ENCODE peak calls at places on chromosomes 13 and 19, in five cellular contexts. One of them, this sample, is unnamed. For H3K4me1, the result is how much of the 10 kb centered on the place peaks cover.

GRCh38 chr19:42290523-42291436 is 11.2 kb upstream of the PRR19 start:
- DNase-seq in tibial artery: no peak
- DNase-seq in cardiac muscle cell: no peak
- DNase-seq in sigmoid colon: no peak
- DNase-seq in adrenal gland: no peak
- DNase-seq in this sample: no peak

GRCh38 chr13:24644051-24644450 is 36.2 kb upstream of the ATP12A start:
- DNase-seq in tibial artery: no peak
- DNase-seq in sigmoid colon: no peak
- DNase-seq in adrenal gland: peak
- DNase-seq in cardiac muscle cell: peak
- DNase-seq in this sample: no peak

GRCh38 chr13:75993823-75994222 is 357.7 kb downstream of the LMO7 start:
- DNase-seq in adrenal gland: no peak
- DNase-seq in tibial artery: no peak
- DNase-seq in cardiac muscle cell: no peak
- DNase-seq in sigmoid colon: no peak
- DNase-seq in this sample: no peak

GRCh38 chr13:99288069-99288468 is 19.1 kb downstream of the GPR183 start:
- DNase-seq in tibial artery: no peak
- DNase-seq in cardiac muscle cell: no peak
- DNase-seq in adrenal gland: no peak
- DNase-seq in sigmoid colon: no peak
- DNase-seq in this sample: no peak

GRCh38 chr13:75715598-75716523 is 79.7 kb downstream of the LMO7 start:
- DNase-seq in adrenal gland: no peak
- DNase-seq in cardiac muscle cell: peak
- DNase-seq in tibial artery: no peak
- DNase-seq in sigmoid colon: no peak
- DNase-seq in this sample: no peak

GRCh38 chr19:11018179-11018578 is 57.3 kb downstream of the SMARCA4 start:
- DNase-seq in cardiac muscle cell: no peak
- DNase-seq in sigmoid colon: no peak
- DNase-seq in tibial artery: no peak
- DNase-seq in adrenal gland: no peak
- DNase-seq in this sample: no peak

GRCh38 chr19:37933965-37934364 is 27.0 kb downstream of the SIPA1L3 start:
- DNase-seq in adrenal gland: no peak
- DNase-seq in tibial artery: no peak
- DNase-seq in cardiac muscle cell: peak
- DNase-seq in sigmoid colon: no peak
- DNase-seq in this sample: peak

GRCh38 chr13:65679240-65679639 is 1550.9 kb downstream of the PCDH9 start:
- DNase-seq in cardiac muscle cell: peak
- DNase-seq in tibial artery: no peak
- DNase-seq in sigmoid colon: no peak
- DNase-seq in adrenal gland: no peak
- DNase-seq in this sample: no peak

GRCh38 chr13:112887151-112887550 is 81.9 kb upstream of the MCF2L start:
- DNase-seq in sigmoid colon: no peak
- DNase-seq in adrenal gland: no peak
- DNase-seq in tibial artery: no peak
- DNase-seq in cardiac muscle cell: no peak
- DNase-seq in this sample: no peak

GRCh38 chr13:63700366-63700765 is 2284.7 kb upstream of the PCDH20 start:
- DNase-seq in sigmoid colon: no peak
- DNase-seq in adrenal gland: no peak
- DNase-seq in tibial artery: no peak
- DNase-seq in cardiac muscle cell: no peak
- DNase-seq in this sample: no peak

GRCh38 chr13:40664100-40665060 is 2.1 kb downstream of the FOXO1 start:
- DNase-seq in adrenal gland: peak
- DNase-seq in sigmoid colon: peak
- DNase-seq in cardiac muscle cell: peak
- DNase-seq in tibial artery: peak
- DNase-seq in this sample: peak

GRCh38 chr13:97141564-97142005 is 80.5 kb upstream of the MBNL2 start:
- DNase-seq in adrenal gland: peak
- DNase-seq in cardiac muscle cell: peak
- DNase-seq in tibial artery: peak
- DNase-seq in sigmoid colon: peak
- DNase-seq in this sample: no peak

GRCh38 chr13:51645154-51645650 is 60.9 kb downstream of the WDFY2 start:
- DNase-seq in adrenal gland: no peak
- DNase-seq in tibial artery: no peak
- DNase-seq in sigmoid colon: no peak
- DNase-seq in cardiac muscle cell: peak
- DNase-seq in this sample: no peak

GRCh38 chr13:54175470-54175869 is 1146.9 kb downstream of the OLFM4 start:
- DNase-seq in adrenal gland: no peak
- DNase-seq in sigmoid colon: no peak
- DNase-seq in tibial artery: no peak
- DNase-seq in cardiac muscle cell: no peak
- DNase-seq in this sample: no peak

GRCh38 chr13:30441304-30441703 is 19.0 kb downstream of the UBE2L5 start:
- DNase-seq in sigmoid colon: no peak
- DNase-seq in cardiac muscle cell: no peak
- DNase-seq in adrenal gland: no peak
- DNase-seq in tibial artery: no peak
- DNase-seq in this sample: no peak

GRCh38 chr13:113765241-113765910 is 6.3 kb downstream of the TMEM255B start:
- DNase-seq in sigmoid colon: peak
- DNase-seq in adrenal gland: no peak
- DNase-seq in tibial artery: no peak
- DNase-seq in cardiac muscle cell: no peak
- DNase-seq in this sample: no peak

GRCh38 chr19:12272980-12273901 is 21.4 kb downstream of the ZNF44 start:
- DNase-seq in adrenal gland: no peak
- DNase-seq in cardiac muscle cell: no peak
- DNase-seq in sigmoid colon: no peak
- DNase-seq in tibial artery: no peak
- DNase-seq in this sample: no peak

GRCh38 chr19:35077411-35078223 is 36.1 kb downstream of the HPN start:
- DNase-seq in cardiac muscle cell: no peak
- DNase-seq in sigmoid colon: no peak
- DNase-seq in adrenal gland: no peak
- DNase-seq in tibial artery: no peak
- DNase-seq in this sample: no peak

GRCh38 chr13:44141725-44142539 is 231.7 kb upstream of the SERP2 start:
- DNase-seq in adrenal gland: peak
- DNase-seq in sigmoid colon: peak
- DNase-seq in cardiac muscle cell: peak
- DNase-seq in tibial artery: peak
- DNase-seq in this sample: peak

GRCh38 chr13:31204592-31204991 is 4.8 kb downstream of the B3GLCT start:
- DNase-seq in sigmoid colon: no peak
- DNase-seq in adrenal gland: no peak
- DNase-seq in tibial artery: no peak
- DNase-seq in cardiac muscle cell: peak
- DNase-seq in this sample: no peak

GRCh38 chr13:98273824-98274786 is 97.0 kb upstream of the RNF113B start:
- DNase-seq in cardiac muscle cell: no peak
- DNase-seq in adrenal gland: no peak
- DNase-seq in tibial artery: no peak
- DNase-seq in sigmoid colon: no peak
- DNase-seq in this sample: no peak

GRCh38 chr19:7679017-7679720 is 1.5 kb upstream of the TRAPPC5 start:
- DNase-seq in sigmoid colon: no peak
- DNase-seq in adrenal gland: no peak
- DNase-seq in cardiac muscle cell: no peak
- DNase-seq in tibial artery: no peak
- DNase-seq in this sample: no peak

GRCh38 chr13:95603887-95604533 is 40.5 kb downstream of the DZIP1 start:
- DNase-seq in tibial artery: no peak
- DNase-seq in adrenal gland: peak
- DNase-seq in sigmoid colon: no peak
- DNase-seq in cardiac muscle cell: peak
- DNase-seq in this sample: no peak

GRCh38 chr13:58884810-58885209 is 1253.3 kb downstream of the PCDH17 start:
- DNase-seq in cardiac muscle cell: no peak
- DNase-seq in tibial artery: no peak
- DNase-seq in sigmoid colon: no peak
- DNase-seq in adrenal gland: no peak
- DNase-seq in this sample: no peak

GRCh38 chr19:43755256-43755801 is 567 bp upstream of the SMG9 start:
- DNase-seq in sigmoid colon: peak
- DNase-seq in tibial artery: peak
- DNase-seq in cardiac muscle cell: peak
- DNase-seq in adrenal gland: peak
- DNase-seq in this sample: peak

GRCh38 chr19:46718157-46718933 is 1.4 kb upstream of the PRKD2 start:
- DNase-seq in tibial artery: no peak
- DNase-seq in cardiac muscle cell: peak
- DNase-seq in sigmoid colon: no peak
- DNase-seq in adrenal gland: no peak
- DNase-seq in this sample: no peak

GRCh38 chr19:56838930-56839664 is 1.4 kb downstream of the PEG3 start:
- DNase-seq in tibial artery: peak
- DNase-seq in cardiac muscle cell: peak
- DNase-seq in sigmoid colon: peak
- DNase-seq in adrenal gland: peak
- DNase-seq in this sample: peak

GRCh38 chr13:32381539-32381938 is 46.4 kb downstream of the N4BP2L1 start:
- DNase-seq in tibial artery: no peak
- DNase-seq in adrenal gland: peak
- DNase-seq in cardiac muscle cell: peak
- DNase-seq in sigmoid colon: no peak
- DNase-seq in this sample: no peak

GRCh38 chr13:39025433-39025839 is 12.5 kb downstream of the PROSER1 start:
- DNase-seq in tibial artery: no peak
- DNase-seq in sigmoid colon: no peak
- DNase-seq in cardiac muscle cell: no peak
- DNase-seq in adrenal gland: no peak
- DNase-seq in this sample: no peak

GRCh38 chr13:80235559-80236296 is 105.2 kb downstream of the SPRY2 start:
- DNase-seq in cardiac muscle cell: peak
- DNase-seq in adrenal gland: no peak
- DNase-seq in tibial artery: no peak
- DNase-seq in sigmoid colon: no peak
- DNase-seq in this sample: no peak

GRCh38 chr13:112150352-112150751 is 83.4 kb downstream of the SOX1 start:
- DNase-seq in adrenal gland: no peak
- DNase-seq in cardiac muscle cell: no peak
- DNase-seq in sigmoid colon: no peak
- DNase-seq in tibial artery: no peak
- DNase-seq in this sample: no peak

GRCh38 chr13:100128373-100128772 is 39.5 kb downstream of the PCCA start:
- DNase-seq in tibial artery: no peak
- DNase-seq in adrenal gland: peak
- DNase-seq in sigmoid colon: no peak
- DNase-seq in cardiac muscle cell: no peak
- DNase-seq in this sample: no peak

GRCh38 chr19:49684983-49685553 is 4.3 kb upstream of the ADM5 start:
- DNase-seq in adrenal gland: no peak
- DNase-seq in sigmoid colon: no peak
- DNase-seq in cardiac muscle cell: no peak
- DNase-seq in tibial artery: no peak
- DNase-seq in this sample: no peak

GRCh38 chr13:73138967-73139491 is 80.2 kb downstream of the KLF5 start:
- DNase-seq in adrenal gland: no peak
- DNase-seq in sigmoid colon: no peak
- DNase-seq in tibial artery: no peak
- DNase-seq in cardiac muscle cell: no peak
- DNase-seq in this sample: no peak

DNA sequence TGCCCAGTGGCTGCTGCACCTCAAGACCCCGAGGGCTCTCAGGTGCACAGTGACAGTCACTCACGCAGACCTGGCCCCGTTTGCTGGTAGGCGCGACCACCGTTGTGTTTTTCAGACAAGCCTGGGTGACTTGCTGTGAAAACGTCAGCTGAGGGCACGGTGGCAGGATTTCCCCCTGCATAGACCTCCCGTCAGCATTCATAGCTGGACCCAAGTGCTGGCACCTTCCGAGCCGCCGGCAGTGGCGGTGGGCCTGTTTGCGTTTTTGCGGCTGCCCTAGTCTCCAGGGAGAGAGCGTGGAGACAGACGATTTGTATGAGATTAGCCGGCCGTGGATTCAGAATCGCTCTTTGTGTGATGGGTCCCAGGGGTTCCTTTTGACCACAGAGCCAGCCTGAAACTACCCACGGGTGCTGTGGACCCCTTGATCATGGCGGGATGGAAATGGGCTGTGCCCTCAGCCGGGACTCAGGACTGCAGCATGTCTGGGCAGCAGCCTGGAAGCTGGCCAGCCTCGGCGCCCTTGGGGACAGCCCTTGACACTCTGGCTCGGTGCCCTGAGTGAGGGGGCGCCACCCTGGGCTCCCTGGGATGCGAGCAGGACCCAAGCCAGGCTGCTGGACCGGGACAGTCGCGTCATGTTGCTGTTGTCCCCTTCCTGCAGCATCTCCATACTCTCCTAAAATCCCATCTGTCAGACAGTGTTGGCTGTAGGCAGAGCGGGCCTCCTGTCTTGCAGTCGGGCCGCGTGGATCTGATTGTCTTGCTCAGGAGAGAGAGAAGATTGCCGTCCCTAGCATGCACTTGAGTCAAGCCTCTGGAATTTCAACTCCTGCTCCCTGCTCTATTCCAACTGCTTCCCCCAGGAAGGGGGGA is 8.6 kb downstream of the KDM4B start:
- DNase-seq in tibial artery: peak
- DNase-seq in cardiac muscle cell: peak
- DNase-seq in adrenal gland: peak
- DNase-seq in sigmoid colon: peak
- DNase-seq in this sample: peak
- H3K4me3 ChIP-seq in tibial artery: peak
- H3K4me3 ChIP-seq in cardiac muscle cell: no peak
- H3K4me3 ChIP-seq in adrenal gland: no peak
- H3K4me3 ChIP-seq in sigmoid colon: peak
- H3K4me3 ChIP-seq in this sample: peak

GRCh38 chr19:19782783-19783182 is 38.8 kb downstream of the ZNF506 start:
- DNase-seq in adrenal gland: no peak
- DNase-seq in tibial artery: no peak
- DNase-seq in cardiac muscle cell: no peak
- DNase-seq in sigmoid colon: no peak
- DNase-seq in this sample: no peak
- H3K4me1 ChIP-seq in adrenal gland: under half
- H3K4me1 ChIP-seq in tibial artery: under half
- H3K4me1 ChIP-seq in cardiac muscle cell: under half
- H3K4me1 ChIP-seq in sigmoid colon: under half
- H3K4me1 ChIP-seq in this sample: under half

DNA sequence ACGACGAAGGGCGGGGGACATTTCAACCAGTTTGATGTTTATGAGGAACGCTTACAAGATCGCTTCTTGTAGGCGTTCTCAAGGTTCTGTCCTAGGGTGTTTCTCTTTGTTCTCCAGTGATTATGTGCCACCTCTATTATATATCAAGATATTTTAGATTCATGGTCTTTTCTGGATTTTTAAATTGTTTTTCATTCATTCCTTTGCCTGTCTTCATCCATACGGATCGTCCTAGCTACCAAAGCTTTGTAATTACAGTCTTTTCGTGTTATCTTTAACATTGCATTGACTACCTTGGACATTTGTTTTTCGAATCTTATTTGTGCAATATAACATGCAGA is 342 bp upstream of the EID2 start:
- DNase-seq in adrenal gland: no peak
- DNase-seq in sigmoid colon: no peak
- DNase-seq in tibial artery: no peak
- DNase-seq in cardiac muscle cell: no peak
- DNase-seq in this sample: no peak
- H3K4me3 ChIP-seq in adrenal gland: no peak
- H3K4me3 ChIP-seq in sigmoid colon: peak
- H3K4me3 ChIP-seq in tibial artery: peak
- H3K4me3 ChIP-seq in cardiac muscle cell: peak
- H3K4me3 ChIP-seq in this sample: peak

GRCh38 chr19:53878786-53879144 is 3.2 kb upstream of the PRKCG start:
- DNase-seq in tibial artery: no peak
- DNase-seq in cardiac muscle cell: no peak
- DNase-seq in sigmoid colon: no peak
- DNase-seq in adrenal gland: no peak
- DNase-seq in this sample: no peak
- H3K4me1 ChIP-seq in tibial artery: half or more
- H3K4me1 ChIP-seq in cardiac muscle cell: under half
- H3K4me1 ChIP-seq in sigmoid colon: under half
- H3K4me1 ChIP-seq in adrenal gland: under half
- H3K4me1 ChIP-seq in this sample: under half

This sample was measured in left ventricle myocardium inferior.